ENCODE peak calls at places on chromosomes 12 and 14, in nine cellular contexts. D is BE2C, Y is mesothelial cell of epicardium, Q is cardiac fibroblast, L is ovary, I is HFF-Myc, B is pancreas, X is AG09309, S is uterus. R is an unnamed sample.

GRCh38 chr12:93243689-93244513 is 133.8 kb upstream of the NUDT4 start:
- DNase-seq in D (peak; percentile 50), Y (peak; percentile 61), Q (peak; percentile 88), L (peak; percentile 57), I (peak; percentile 44), B (peak; percentile 20), X (peak; percentile 74), S (peak; percentile 21), R (no peak)

GRCh38 chr14:86430807-86431206 is 900.9 kb downstream of the FLRT2 start:
- DNase-seq in D (no peak), Y (no peak), Q (no peak), L (no peak), I (no peak), B (no peak), X (no peak), S (no peak), R (no peak)

GRCh38 chr14:55399912-55400311 is 11.7 kb downstream of the ATG14 start:
- DNase-seq in D (no peak), Y (no peak), Q (no peak), L (no peak), I (no peak), B (no peak), X (no peak), S (no peak), R (no peak)

GRCh38 chr14:75063491-75064204 is at the start of gene ACYP1:
- DNase-seq in D (peak; percentile 94), Y (peak; percentile 97), Q (peak; percentile 93), L (peak; percentile 96), I (no peak), B (peak; percentile 95), X (no peak), S (peak; percentile 97), R (peak; percentile 95)

GRCh38 chr12:84572186-84572585 is 340.4 kb downstream of the SLC6A15 start:
- DNase-seq in D (no peak), Y (no peak), Q (no peak), L (no peak), I (no peak), B (no peak), X (no peak), S (no peak), R (no peak)

GRCh38 chr12:14567311-14568195 is at the start of gene PLBD1:
- DNase-seq in D (peak; percentile 28), Y (peak; percentile 62), Q (peak; percentile 30), L (peak; percentile 20), I (no peak), B (peak; percentile 86), X (no peak), S (peak; percentile 48), R (peak; percentile 42)

GRCh38 chr14:33271216-33271615 is 332.5 kb downstream of the NPAS3 start:
- DNase-seq in D (no peak), Y (no peak), Q (no peak), L (no peak), I (no peak), B (no peak), X (no peak), S (no peak), R (no peak)

GRCh38 chr12:3199551-3200031 is 122.4 kb downstream of the TSPAN9 start:
- DNase-seq in D (peak; percentile 53), Y (peak; percentile 53), Q (peak; percentile 47), L (peak; percentile 48), I (no peak), B (no peak), X (no peak), S (peak; percentile 46), R (peak; percentile 59)

GRCh38 chr14:76314521-76314951 is 61.4 kb upstream of the ESRRB start:
- DNase-seq in D (no peak), Y (no peak), Q (no peak), L (no peak), I (no peak), B (no peak), X (no peak), S (no peak), R (no peak)

GRCh38 chr14:89586258-89587127 is 169.5 kb upstream of the FOXN3 start:
- DNase-seq in D (no peak), Y (peak; percentile 19), Q (no peak), L (no peak), I (no peak), B (no peak), X (no peak), S (no peak), R (no peak)

GRCh38 chr14:57060276-57060956 is 208.3 kb downstream of the EXOC5 start:
- DNase-seq in D (no peak), Y (no peak), Q (no peak), L (no peak), I (no peak), B (peak; percentile 37), X (no peak), S (no peak), R (no peak)

GRCh38 chr14:24673534-24674203 is 39.7 kb upstream of the GZMB start:
- DNase-seq in D (no peak), Y (no peak), Q (no peak), L (no peak), I (no peak), B (no peak), X (no peak), S (no peak), R (no peak)

GRCh38 chr14:100981808-100982207 is 78.3 kb upstream of the RTL1 start:
- DNase-seq in D (no peak), Y (no peak), Q (peak; percentile 36), L (no peak), I (no peak), B (no peak), X (no peak), S (no peak), R (no peak)

GRCh38 chr14:97517566-97518234 is 720.5 kb downstream of the VRK1 start:
- DNase-seq in D (no peak), Y (no peak), Q (no peak), L (no peak), I (no peak), B (no peak), X (no peak), S (no peak), R (no peak)

GRCh38 chr12:31586703-31587102 is 4.2 kb downstream of the DENND5B start:
- DNase-seq in D (no peak), Y (no peak), Q (no peak), L (no peak), I (no peak), B (no peak), X (no peak), S (no peak), R (no peak)

GRCh38 chr12:79897617-79898016 is 37.3 kb downstream of the PPP1R12A start:
- DNase-seq in D (no peak), Y (no peak), Q (peak; percentile 96), L (no peak), I (peak; percentile 76), B (no peak), X (peak; percentile 88), S (no peak), R (no peak)

GRCh38 chr14:74275265-74275841 is 27.4 kb downstream of the ABCD4 start:
- DNase-seq in D (peak; percentile 38), Y (no peak), Q (peak; percentile 93), L (no peak), I (peak; percentile 20), B (no peak), X (peak; percentile 80), S (no peak), R (no peak)

GRCh38 chr14:69574266-69574953 is at the start of gene CCDC177:
- DNase-seq in D (peak; percentile 80), Y (peak; percentile 84), Q (peak; percentile 64), L (peak; percentile 46), I (no peak), B (peak; percentile 53), X (no peak), S (peak; percentile 40), R (peak; percentile 91)

GRCh38 chr12:88036368-88036965 is 7.3 kb upstream of the C12orf50 start:
- DNase-seq in D (no peak), Y (no peak), Q (peak; percentile 61), L (no peak), I (no peak), B (no peak), X (no peak), S (no peak), R (no peak)

DNA sequence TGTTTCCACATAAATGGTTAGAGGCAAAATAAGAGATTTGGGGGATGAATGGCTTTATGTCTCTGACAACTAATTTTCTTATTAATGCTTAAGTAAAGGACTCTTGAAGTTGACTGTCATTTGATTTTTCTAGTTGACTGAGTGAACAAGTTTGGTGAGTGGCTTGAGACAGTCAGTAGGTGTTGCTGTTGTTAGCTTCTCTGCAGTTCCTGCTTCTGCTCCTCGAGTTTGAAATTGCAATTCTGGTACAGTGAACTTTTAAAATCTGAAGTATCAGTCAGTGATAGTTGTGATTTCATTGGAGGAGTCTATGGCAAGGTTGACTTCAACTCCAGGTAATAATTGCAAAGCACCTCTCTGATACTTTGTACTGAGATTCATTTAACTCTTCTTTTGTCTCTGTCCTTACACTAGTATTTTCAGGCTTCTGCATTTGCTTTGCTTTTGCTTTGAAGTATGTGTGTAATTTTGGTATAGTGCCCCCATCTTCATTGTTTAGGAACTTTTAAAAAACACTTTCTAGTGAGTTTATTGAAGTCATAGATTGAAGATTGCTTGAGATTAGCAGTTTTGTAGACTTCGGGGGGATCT is 415.5 kb downstream of the PCNX1 start:
- DNase-seq in D (no peak), Y (no peak), Q (peak; percentile 81), L (no peak), I (peak; percentile 25), B (no peak), X (peak; percentile 43), S (no peak), R (no peak)
- TF ChIP-seq CTCF in D (peak; percentile 73), Y (no peak), Q (peak; percentile 61), L (no peak), I (peak; percentile 53), B (no peak), X (peak; percentile 74), S (peak; percentile 40), R (no peak)

DNA sequence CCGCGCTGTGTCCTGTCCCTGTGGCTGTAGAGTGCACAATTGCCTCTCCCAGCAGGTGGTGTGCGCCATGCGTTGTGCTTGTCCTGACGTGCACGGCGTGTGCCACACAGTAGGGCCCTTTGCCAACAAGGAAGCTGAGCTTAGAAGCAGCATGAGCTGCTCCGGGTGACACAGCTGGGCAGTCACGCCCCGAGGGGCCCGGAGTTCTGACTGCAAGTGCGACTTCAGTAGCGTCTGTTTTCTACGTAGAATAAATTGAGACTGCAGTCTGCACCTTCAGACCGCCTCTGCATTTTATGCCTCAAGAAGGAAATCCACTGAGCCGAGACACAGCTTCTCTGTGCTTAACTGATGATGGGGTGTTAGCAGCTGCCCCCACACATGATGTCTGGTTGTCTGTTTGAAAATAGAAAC is 81.6 kb downstream of the ADGRD1 start:
- DNase-seq in D (no peak), Y (no peak), Q (no peak), L (no peak), I (no peak), B (no peak), X (no peak), S (no peak), R (no peak)
- TF ChIP-seq CTCF in D (no peak), Y (no peak), Q (no peak), L (no peak), I (no peak), B (no peak), X (no peak), S (no peak), R (no peak)

GRCh38 chr14:22112004-22112403 is 438.4 kb upstream of the OR4E1 start:
- DNase-seq in D (peak; percentile 51), Y (no peak), Q (peak; percentile 1), L (no peak), I (no peak), B (no peak), X (no peak), S (no peak), R (peak; percentile 68)
- TF ChIP-seq CTCF in D (peak; percentile 71), Y (peak; percentile 69), Q (peak; percentile 31), L (no peak), I (peak; percentile 51), B (no peak), X (peak; percentile 22), S (no peak), R (peak; percentile 83)

GRCh38 chr12:123859035-123859434 is 96.9 kb downstream of the DNAH10 start:
- DNase-seq in D (no peak), Y (no peak), Q (no peak), L (no peak), I (no peak), B (no peak), X (no peak), S (no peak), R (no peak)
- TF ChIP-seq CTCF in D (no peak), Y (no peak), Q (no peak), L (no peak), I (no peak), B (no peak), X (no peak), S (no peak), R (no peak)

R was measured in glutamatergic neuron.